ENCODE peak calls at places on chromosomes 13 and 19, in four cellular contexts. One of them, this sample, is unnamed.

GRCh38 chr13:33677215-33677614 is 140.7 kb upstream of the RFC3 start:
- DNase-seq in breast epithelium: no peak
- DNase-seq in ovary: no peak
- DNase-seq in IMR-90: no peak
- DNase-seq in this sample: no peak

GRCh38 chr19:16470911-16471811 is 609 bp downstream of the EPS15L1 start:
- DNase-seq in ovary: peak; percentile 28
- DNase-seq in IMR-90: peak; percentile 55
- DNase-seq in breast epithelium: no peak
- DNase-seq in this sample: no peak

GRCh38 chr19:7831452-7831851 is 1.4 kb downstream of the EVI5L start:
- DNase-seq in ovary: peak; percentile 19
- DNase-seq in IMR-90: peak; percentile 34
- DNase-seq in breast epithelium: no peak
- DNase-seq in this sample: no peak

GRCh38 chr13:55613429-55614187 is 1527.1 kb upstream of the PRR20A start:
- DNase-seq in IMR-90: no peak
- DNase-seq in ovary: no peak
- DNase-seq in breast epithelium: no peak
- DNase-seq in this sample: no peak

GRCh38 chr13:113589251-113589960 is 4.9 kb downstream of the TFDP1 start:
- DNase-seq in ovary: no peak
- DNase-seq in breast epithelium: peak; percentile 40
- DNase-seq in IMR-90: no peak
- DNase-seq in this sample: peak; percentile 55

GRCh38 chr13:67230243-67230773 is at the start of gene PCDH9:
- DNase-seq in breast epithelium: peak; percentile 85
- DNase-seq in IMR-90: peak; percentile 97
- DNase-seq in ovary: peak; percentile 93
- DNase-seq in this sample: peak; percentile 96

GRCh38 chr13:26335158-26335557 is 81.2 kb downstream of the CDK8 start:
- DNase-seq in breast epithelium: no peak
- DNase-seq in IMR-90: no peak
- DNase-seq in ovary: no peak
- DNase-seq in this sample: no peak

GRCh38 chr13:80180745-80181144 is 160.2 kb downstream of the SPRY2 start:
- DNase-seq in breast epithelium: no peak
- DNase-seq in IMR-90: no peak
- DNase-seq in ovary: no peak
- DNase-seq in this sample: no peak

GRCh38 chr19:30968210-30968609 is 381.0 kb downstream of the TSHZ3 start:
- DNase-seq in breast epithelium: no peak
- DNase-seq in IMR-90: no peak
- DNase-seq in ovary: no peak
- DNase-seq in this sample: no peak

GRCh38 chr13:43116242-43116641 is 92.9 kb downstream of the DNAJC15 start:
- DNase-seq in IMR-90: no peak
- DNase-seq in ovary: no peak
- DNase-seq in breast epithelium: no peak
- DNase-seq in this sample: no peak

GRCh38 chr19:38933544-38933943 is 2.8 kb downstream of the MRPS12 start:
- DNase-seq in IMR-90: no peak
- DNase-seq in ovary: no peak
- DNase-seq in breast epithelium: no peak
- DNase-seq in this sample: no peak

GRCh38 chr13:30748717-30749116 is 13.4 kb downstream of the ALOX5AP start:
- DNase-seq in IMR-90: no peak
- DNase-seq in ovary: no peak
- DNase-seq in breast epithelium: no peak
- DNase-seq in this sample: no peak

GRCh38 chr19:24073807-24074206 is 13.2 kb upstream of the ZNF254 start:
- DNase-seq in ovary: no peak
- DNase-seq in breast epithelium: no peak
- DNase-seq in IMR-90: no peak
- DNase-seq in this sample: no peak

GRCh38 chr19:56347163-56347778 is 32.6 kb upstream of the ZSCAN5A start:
- DNase-seq in ovary: no peak
- DNase-seq in breast epithelium: no peak
- DNase-seq in IMR-90: no peak
- DNase-seq in this sample: no peak

GRCh38 chr13:36057041-36057440 is 74.1 kb downstream of the DCLK1 start:
- DNase-seq in breast epithelium: no peak
- DNase-seq in IMR-90: no peak
- DNase-seq in ovary: no peak
- DNase-seq in this sample: no peak

GRCh38 chr13:71860547-71861131 is 6.4 kb downstream of the DACH1 start:
- DNase-seq in IMR-90: no peak
- DNase-seq in ovary: no peak
- DNase-seq in breast epithelium: no peak
- DNase-seq in this sample: no peak

GRCh38 chr13:105608132-105608531 is 927.3 kb downstream of the EFNB2 start:
- DNase-seq in ovary: no peak
- DNase-seq in IMR-90: no peak
- DNase-seq in breast epithelium: no peak
- DNase-seq in this sample: no peak

GRCh38 chr13:71722206-71722605 is 144.8 kb downstream of the DACH1 start:
- DNase-seq in breast epithelium: no peak
- DNase-seq in ovary: no peak
- DNase-seq in IMR-90: peak; percentile 7
- DNase-seq in this sample: no peak

GRCh38 chr19:7665076-7665475 is 3.8 kb upstream of the RETN start:
- DNase-seq in IMR-90: peak; percentile 73
- DNase-seq in ovary: no peak
- DNase-seq in breast epithelium: no peak
- DNase-seq in this sample: no peak

DNA sequence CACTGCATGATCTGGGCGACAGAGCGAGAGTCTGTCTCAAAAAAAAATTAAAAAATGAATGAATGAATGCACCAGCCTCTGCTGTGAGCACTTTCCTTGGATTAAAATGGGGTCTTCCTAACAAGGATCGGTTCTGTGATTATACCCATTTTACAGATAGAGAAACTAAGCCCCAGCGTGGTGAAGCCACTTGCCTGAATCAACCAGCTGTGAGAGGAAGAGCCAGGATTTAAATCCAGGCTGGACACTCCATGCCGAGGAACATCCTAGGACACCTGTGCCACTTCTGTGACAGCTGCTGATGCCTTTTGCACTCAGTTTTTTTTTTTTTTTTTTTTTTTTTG is 14.1 kb downstream of the TLE5 start:
- DNase-seq in breast epithelium: no peak
- DNase-seq in IMR-90: no peak
- DNase-seq in ovary: no peak
- DNase-seq in this sample: no peak
- TF ChIP-seq CTCF in breast epithelium: no peak
- TF ChIP-seq CTCF in IMR-90: no peak
- TF ChIP-seq CTCF in ovary: no peak
- TF ChIP-seq CTCF in this sample: no peak

GRCh38 chr13:21031594-21031993 is 29.8 kb downstream of the LATS2 start:
- DNase-seq in breast epithelium: no peak
- DNase-seq in ovary: no peak
- DNase-seq in IMR-90: no peak
- DNase-seq in this sample: no peak

GRCh38 chr13:21034602-21035190 is 26.7 kb downstream of the LATS2 start:
- DNase-seq in breast epithelium: no peak
- DNase-seq in IMR-90: no peak
- DNase-seq in ovary: no peak
- DNase-seq in this sample: peak; percentile 42

GRCh38 chr13:21033224-21033855 is 28.0 kb downstream of the LATS2 start:
- DNase-seq in ovary: peak; percentile 42
- DNase-seq in breast epithelium: no peak
- DNase-seq in IMR-90: no peak
- DNase-seq in this sample: no peak

GRCh38 chr13:21032656-21033055 is 28.7 kb downstream of the LATS2 start:
- DNase-seq in breast epithelium: no peak
- DNase-seq in IMR-90: no peak
- DNase-seq in ovary: no peak
- DNase-seq in this sample: no peak

GRCh38 chr13:21033866-21034601 is 27.4 kb downstream of the LATS2 start:
- DNase-seq in breast epithelium: no peak
- DNase-seq in ovary: no peak
- DNase-seq in IMR-90: no peak
- DNase-seq in this sample: no peak
- H3K4me1 ChIP-seq in breast epithelium: peaks cover 16% of the 10 kb centered on the region
- H3K4me1 ChIP-seq in ovary: peaks cover 17% of the 10 kb centered on the region
- H3K4me1 ChIP-seq in IMR-90: peaks cover 33% of the 10 kb centered on the region
- H3K4me1 ChIP-seq in this sample: peaks cover 87% of the 10 kb centered on the region

GRCh38 chr13:37981932-37982331 is 112.4 kb upstream of the TRPC4 start:
- DNase-seq in breast epithelium: no peak
- DNase-seq in ovary: no peak
- DNase-seq in IMR-90: no peak
- DNase-seq in this sample: no peak

GRCh38 chr13:37984357-37984756 is 114.8 kb upstream of the TRPC4 start:
- DNase-seq in ovary: no peak
- DNase-seq in IMR-90: no peak
- DNase-seq in breast epithelium: no peak
- DNase-seq in this sample: no peak

GRCh38 chr13:37985281-37985680 is 115.7 kb upstream of the TRPC4 start:
- DNase-seq in ovary: no peak
- DNase-seq in IMR-90: no peak
- DNase-seq in breast epithelium: no peak
- DNase-seq in this sample: no peak
- H3K9me3 ChIP-seq in ovary: no peaks in the 10 kb centered on the region
- H3K9me3 ChIP-seq in IMR-90: no peaks in the 10 kb centered on the region
- H3K9me3 ChIP-seq in breast epithelium: no peaks in the 10 kb centered on the region
- H3K9me3 ChIP-seq in this sample: no peaks in the 10 kb centered on the region

GRCh38 chr19:19530889-19531288 is 2.2 kb downstream of the YJEFN3 start:
- DNase-seq in IMR-90: no peak
- DNase-seq in breast epithelium: no peak
- DNase-seq in ovary: no peak
- DNase-seq in this sample: no peak

GRCh38 chr19:19527674-19528625 is 761 bp upstream of the YJEFN3 start:
- DNase-seq in ovary: no peak
- DNase-seq in breast epithelium: no peak
- DNase-seq in IMR-90: no peak
- DNase-seq in this sample: no peak

GRCh38 chr19:19530423-19530804 is 1.7 kb downstream of the YJEFN3 start:
- DNase-seq in IMR-90: peak; percentile 36
- DNase-seq in breast epithelium: no peak
- DNase-seq in ovary: no peak
- DNase-seq in this sample: no peak

GRCh38 chr19:19528721-19529490 is at the start of gene YJEFN3:
- DNase-seq in breast epithelium: no peak
- DNase-seq in ovary: no peak
- DNase-seq in IMR-90: peak; percentile 19
- DNase-seq in this sample: no peak

GRCh38 chr19:19529783-19530422 is 1.2 kb downstream of the YJEFN3 start:
- DNase-seq in ovary: no peak
- DNase-seq in IMR-90: no peak
- DNase-seq in breast epithelium: no peak
- DNase-seq in this sample: no peak
- TF ChIP-seq CTCF in ovary: no peak
- TF ChIP-seq CTCF in IMR-90: no peak
- TF ChIP-seq CTCF in breast epithelium: no peak
- TF ChIP-seq CTCF in this sample: no peak